ENCODE peak calls at places on chromosomes 3 and 15, in ten cellular contexts. D is ovary, N is lower leg skin, R is hepatocyte, B is aorta, X is breast epithelium, K is transverse colon, M is tibial artery, L is adrenal gland, O is BE2C. F is an unnamed sample.

GRCh38 chr15:67080118-67080899 is 14.9 kb downstream of the SMAD3 start:
- DNase-seq in D (peak), N (no peak), R (no peak), B (peak), X (no peak), K (no peak), M (peak), L (peak), O (no peak), F (no peak)

GRCh38 chr15:68252925-68253534 is 23.5 kb upstream of the CLN6 start:
- DNase-seq in D (peak), N (no peak), R (peak), B (no peak), X (no peak), K (peak), M (no peak), L (peak), O (peak), F (no peak)

GRCh38 chr3:126394179-126394976 is at the start of gene CFAP100:
- DNase-seq in D (peak), N (peak), R (peak), B (peak), X (no peak), K (peak), M (peak), L (peak), O (no peak), F (no peak)

GRCh38 chr15:86743283-86743903 is 663.7 kb downstream of the AGBL1 start:
- DNase-seq in D (no peak), N (no peak), R (peak), B (no peak), X (no peak), K (peak), M (no peak), L (peak), O (peak), F (peak)

GRCh38 chr15:85676332-85676731 is 118.4 kb downstream of the KLHL25 start:
- DNase-seq in D (no peak), N (no peak), R (no peak), B (no peak), X (no peak), K (no peak), M (no peak), L (no peak), O (no peak), F (no peak)

GRCh38 chr15:68768321-68768720 is 52.4 kb downstream of the ANP32A start:
- DNase-seq in D (no peak), N (no peak), R (no peak), B (no peak), X (no peak), K (no peak), M (no peak), L (no peak), O (no peak), F (no peak)

GRCh38 chr3:71102111-71103039 is 481.2 kb downstream of the FOXP1 start:
- DNase-seq in D (no peak), N (no peak), R (peak), B (no peak), X (no peak), K (no peak), M (no peak), L (no peak), O (no peak), F (no peak)

GRCh38 chr15:66078929-66079275 is 174.6 kb downstream of the MEGF11 start:
- DNase-seq in D (no peak), N (peak), R (no peak), B (no peak), X (no peak), K (no peak), M (no peak), L (no peak), O (no peak), F (no peak)

GRCh38 chr3:8739757-8740508 is 6.3 kb downstream of the CAV3 start:
- DNase-seq in D (no peak), N (peak), R (no peak), B (peak), X (no peak), K (no peak), M (no peak), L (peak), O (no peak), F (no peak)

GRCh38 chr3:8738639-8739038 is 5.0 kb downstream of the CAV3 start:
- DNase-seq in D (no peak), N (no peak), R (no peak), B (no peak), X (no peak), K (no peak), M (no peak), L (peak), O (no peak), F (no peak)

GRCh38 chr3:8743911-8744310 is 10.3 kb downstream of the CAV3 start:
- DNase-seq in D (no peak), N (peak), R (no peak), B (peak), X (no peak), K (no peak), M (peak), L (no peak), O (no peak), F (no peak)

GRCh38 chr3:8742921-8743605 is 9.5 kb downstream of the CAV3 start:
- DNase-seq in D (no peak), N (peak), R (no peak), B (peak), X (no peak), K (no peak), M (peak), L (peak), O (no peak), F (no peak)

DNA sequence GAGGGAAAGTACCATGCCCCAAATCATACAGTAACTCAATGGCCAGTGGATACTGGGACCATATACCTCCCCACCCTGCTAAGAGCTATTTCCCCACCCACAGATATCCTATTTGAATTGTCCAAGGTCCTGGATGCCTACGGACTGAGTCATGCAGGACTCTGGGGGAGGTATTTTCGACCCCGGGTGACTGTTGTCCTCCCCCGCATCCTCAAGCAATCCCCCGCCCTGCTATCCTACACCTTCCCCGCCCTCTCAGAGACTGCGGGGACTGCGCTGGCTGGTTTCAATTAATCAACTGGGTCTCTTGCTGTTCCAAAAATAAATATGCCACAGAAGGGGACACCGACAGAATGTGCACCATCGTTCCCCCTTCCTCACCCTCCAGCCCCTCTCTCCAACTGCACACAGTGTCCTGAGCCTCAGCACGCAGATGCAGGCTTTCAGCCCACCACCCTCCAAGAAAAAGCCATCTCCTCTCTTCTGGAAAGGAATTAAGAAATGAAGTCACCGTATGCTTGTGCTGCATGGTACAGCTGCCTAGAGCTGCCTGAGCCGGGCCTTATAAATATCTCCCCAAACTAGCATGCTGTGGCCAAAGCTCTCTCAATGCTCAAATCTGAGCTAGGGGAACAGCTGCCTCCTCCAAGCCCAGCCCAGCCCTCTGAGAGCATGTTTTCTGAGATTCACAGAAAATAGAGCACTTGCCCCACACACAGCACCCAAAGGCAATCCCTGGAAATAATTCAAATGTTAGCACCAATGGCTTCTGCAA is 8.2 kb downstream of the CAV3 start:
- DNase-seq in D (peak), N (peak), R (peak), B (peak), X (no peak), K (no peak), M (no peak), L (peak), O (no peak), F (no peak)
- H3K4me3 ChIP-seq in D (no peak), N (no peak), R (no peak), B (no peak), X (no peak), K (no peak), M (no peak), L (no peak), O (no peak), F (no peak)

DNA sequence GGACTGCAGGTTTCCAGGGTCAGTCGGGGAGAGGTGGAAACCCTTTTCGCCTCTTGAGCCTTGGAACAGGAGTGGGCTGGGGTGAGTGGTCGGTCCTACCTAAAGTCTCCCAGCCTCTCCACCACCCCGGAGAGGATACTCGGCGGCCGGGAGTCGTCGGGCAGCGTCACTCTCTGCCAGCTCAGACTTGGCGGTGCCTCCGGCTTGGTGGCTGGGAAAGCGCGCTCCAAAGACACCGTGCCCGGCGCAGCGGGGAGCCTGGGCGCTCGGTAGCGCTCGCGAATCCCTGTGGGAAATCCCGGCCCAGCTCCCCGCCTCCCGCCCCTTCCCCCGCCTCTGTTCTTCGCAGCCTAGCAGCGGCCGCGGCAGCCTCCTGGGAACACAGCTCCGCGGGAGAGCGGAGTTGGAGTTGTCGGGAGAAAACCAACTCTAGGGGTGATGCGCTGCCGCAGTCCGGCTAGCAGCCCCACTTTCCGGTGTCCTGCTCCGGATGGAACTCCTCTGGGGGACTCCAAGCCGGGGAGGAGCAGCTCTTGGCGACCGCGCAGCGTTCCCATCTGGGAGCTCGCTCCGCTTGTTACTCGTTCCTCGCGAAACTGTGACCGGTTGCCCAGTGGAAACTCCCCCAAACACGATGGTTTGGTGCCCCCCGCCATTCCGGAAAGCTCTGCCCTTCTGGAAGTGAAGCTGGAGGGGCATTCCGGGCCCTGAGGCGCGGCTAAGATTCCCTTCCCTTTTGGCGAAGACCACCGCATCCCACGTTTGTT is 1.4 kb downstream of the EPHB1 start:
- DNase-seq in D (no peak), N (no peak), R (peak), B (peak), X (no peak), K (no peak), M (no peak), L (peak), O (peak), F (no peak)
- H3K4me3 ChIP-seq in D (peak), N (peak), R (peak), B (peak), X (peak), K (peak), M (peak), L (no peak), O (peak), F (peak)

DNA sequence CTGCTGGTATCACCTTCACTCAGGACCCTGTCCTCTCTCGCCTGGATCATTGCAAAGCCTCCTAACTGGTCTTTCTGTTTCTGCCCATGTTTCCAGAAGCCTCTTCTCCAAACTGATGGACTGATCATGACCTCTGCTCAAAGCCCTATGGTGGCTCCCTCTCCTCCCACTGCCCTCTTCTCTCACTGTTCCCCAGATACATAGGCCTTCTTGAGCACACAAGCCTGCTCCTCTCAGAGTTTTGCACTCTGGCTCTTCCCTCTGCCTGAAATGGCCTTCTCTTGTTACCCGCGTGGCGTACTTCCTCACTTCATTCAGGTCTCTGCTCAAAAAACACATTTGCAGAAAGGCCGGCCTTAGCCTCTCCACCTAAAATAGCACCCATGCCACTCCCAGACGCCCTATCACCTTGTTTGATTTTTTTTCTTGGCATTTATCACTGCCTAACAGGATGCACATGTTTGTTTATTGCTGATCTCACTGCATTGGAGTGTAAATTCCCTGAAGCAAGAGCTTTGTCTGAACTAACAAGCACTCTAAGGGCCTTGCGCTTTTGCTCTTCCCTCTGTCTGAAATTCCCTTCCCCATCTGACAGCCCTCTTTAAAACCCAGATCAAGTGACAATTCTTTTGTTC is 1.4 kb upstream of the ETFA start:
- DNase-seq in D (no peak), N (no peak), R (no peak), B (no peak), X (no peak), K (no peak), M (no peak), L (no peak), O (no peak), F (no peak)
- H3K4me3 ChIP-seq in D (no peak), N (no peak), R (no peak), B (no peak), X (no peak), K (no peak), M (no peak), L (no peak), O (no peak), F (no peak)

GRCh38 chr3:131526801-131527347 is 24.1 kb upstream of the MRPL3 start:
- DNase-seq in D (peak), N (no peak), R (peak), B (peak), X (no peak), K (no peak), M (no peak), L (peak), O (peak), F (no peak)
- H3K4me3 ChIP-seq in D (no peak), N (no peak), R (no peak), B (no peak), X (peak), K (peak), M (peak), L (peak), O (peak), F (peak)

GRCh38 chr15:74245342-74245931 is 9.3 kb downstream of the CCDC33 start:
- DNase-seq in D (no peak), N (no peak), R (peak), B (no peak), X (no peak), K (no peak), M (no peak), L (peak), O (peak), F (no peak)
- H3K4me3 ChIP-seq in D (no peak), N (no peak), R (no peak), B (no peak), X (no peak), K (no peak), M (peak), L (no peak), O (peak), F (no peak)

DNA sequence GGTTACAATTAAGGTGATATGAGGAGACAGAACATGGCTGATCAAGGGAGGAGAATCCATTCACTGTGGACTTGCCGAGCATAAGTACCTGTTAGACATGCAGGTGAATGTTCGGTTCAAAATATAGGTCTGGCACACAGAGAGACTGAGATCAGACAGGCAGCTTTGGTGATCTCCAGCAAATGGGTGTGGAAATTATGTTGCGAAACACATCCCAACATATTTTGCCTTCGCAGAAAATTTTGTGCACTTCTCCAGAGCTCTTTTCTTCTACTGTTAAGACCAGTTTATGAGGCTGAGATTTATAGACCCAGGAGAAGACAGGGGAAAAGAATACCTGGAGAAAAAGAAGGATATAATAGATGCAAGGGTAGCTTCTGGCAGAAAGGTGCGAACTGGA is 183.2 kb downstream of the NEK10 start:
- DNase-seq in D (no peak), N (no peak), R (no peak), B (no peak), X (no peak), K (no peak), M (no peak), L (no peak), O (no peak), F (no peak)
- H3K4me3 ChIP-seq in D (no peak), N (no peak), R (no peak), B (no peak), X (no peak), K (no peak), M (no peak), L (no peak), O (no peak), F (no peak)

DNA sequence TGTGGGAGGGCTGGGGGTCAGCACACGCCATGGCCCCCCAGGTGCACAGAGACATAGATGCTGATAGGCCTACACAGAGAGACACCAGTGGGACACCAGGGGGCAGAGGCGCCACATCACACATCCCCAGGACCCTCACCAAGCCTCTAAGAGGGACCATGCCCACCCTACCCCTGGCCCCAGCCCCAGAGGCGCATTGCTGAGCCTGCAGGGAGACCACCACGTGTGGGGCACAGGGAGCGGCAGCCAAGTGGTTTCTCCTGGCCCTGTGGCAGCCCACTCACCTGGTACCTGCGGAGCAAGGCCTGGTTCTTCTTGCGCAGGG is 1.2 kb downstream of the CCDC9B start:
- DNase-seq in D (no peak), N (no peak), R (no peak), B (no peak), X (no peak), K (peak), M (no peak), L (no peak), O (peak), F (no peak)
- H3K4me3 ChIP-seq in D (peak), N (no peak), R (no peak), B (peak), X (peak), K (peak), M (peak), L (no peak), O (peak), F (peak)

GRCh38 chr3:11273945-11274344 is 1.7 kb downstream of the ATG7 start:
- DNase-seq in D (no peak), N (no peak), R (no peak), B (no peak), X (no peak), K (no peak), M (no peak), L (peak), O (no peak), F (no peak)
- H3K4me3 ChIP-seq in D (no peak), N (no peak), R (no peak), B (no peak), X (no peak), K (no peak), M (peak), L (no peak), O (no peak), F (no peak)